ENCODE peak calls at places on chromosome 2, in four cellular contexts. F is HepG2, I is GM12878, V is K562. C is an unnamed sample.

GRCh38 chr2:160440888-160441287 is 52.7 kb downstream of the RBMS1 start:
- DNase-seq in F (no peak), I (no peak), V (no peak), C (no peak)

GRCh38 chr2:233480490-233481202 is 85.9 kb downstream of the USP40 start:
- DNase-seq in F (peak), I (no peak), V (no peak), C (no peak)

GRCh38 chr2:27724905-27725693 is 46.4 kb upstream of the MRPL33 start:
- DNase-seq in F (peak), I (no peak), V (no peak), C (no peak)

GRCh38 chr2:71459084-71459431 is 5.7 kb downstream of the DYSF start:
- DNase-seq in F (no peak), I (no peak), V (no peak), C (no peak)

GRCh38 chr2:159202568-159203071 is 83.9 kb downstream of the WDSUB1 start:
- DNase-seq in F (peak), I (no peak), V (no peak), C (no peak)

GRCh38 chr2:113138428-113139322 is 11.3 kb downstream of the IL1RN start:
- DNase-seq in F (peak), I (peak), V (peak), C (peak)

GRCh38 chr2:219736196-219736595 is 108.8 kb downstream of the SLC4A3 start:
- DNase-seq in F (peak), I (no peak), V (peak), C (peak)

GRCh38 chr2:137118140-137118539 is 352.8 kb downstream of the THSD7B start:
- DNase-seq in F (no peak), I (no peak), V (no peak), C (no peak)

GRCh38 chr2:44715671-44716077 is 225.8 kb upstream of the SIX3 start:
- DNase-seq in F (peak), I (no peak), V (no peak), C (peak)

GRCh38 chr2:1486670-1487069 is 73.4 kb downstream of the TPO start:
- DNase-seq in F (no peak), I (no peak), V (no peak), C (no peak)

GRCh38 chr2:118738524-118739308 is 108.7 kb downstream of the EN1 start:
- DNase-seq in F (peak), I (no peak), V (peak), C (no peak)

GRCh38 chr2:32772623-32773221 is 144.9 kb downstream of the TTC27 start:
- DNase-seq in F (peak), I (no peak), V (peak), C (peak)

GRCh38 chr2:206105541-206105940 is 19.6 kb upstream of the INO80D start:
- DNase-seq in F (no peak), I (no peak), V (no peak), C (no peak)

GRCh38 chr2:104658149-104658839 is 195.6 kb upstream of the POU3F3 start:
- DNase-seq in F (no peak), I (no peak), V (no peak), C (peak)

GRCh38 chr2:8453904-8454302 is 228.0 kb upstream of the ID2 start:
- DNase-seq in F (no peak), I (no peak), V (no peak), C (no peak)

GRCh38 chr2:69734040-69734611 is 7.8 kb upstream of the ANXA4 start:
- DNase-seq in F (peak), I (no peak), V (no peak), C (no peak)

GRCh38 chr2:65024149-65024829 is 31.9 kb upstream of the CEP68 start:
- DNase-seq in F (no peak), I (no peak), V (peak), C (no peak)

GRCh38 chr2:159946326-159946992 is 116.0 kb downstream of the PLA2R1 start:
- DNase-seq in F (no peak), I (no peak), V (no peak), C (no peak)

GRCh38 chr2:232588680-232589585 is 38.4 kb downstream of the EIF4E2 start:
- DNase-seq in F (no peak), I (no peak), V (no peak), C (no peak)

GRCh38 chr2:12314119-12314735 is 402.5 kb upstream of the TRIB2 start:
- DNase-seq in F (no peak), I (no peak), V (no peak), C (no peak)

GRCh38 chr2:175180701-175181103 is 808 bp downstream of the ATP5MC3 start:
- DNase-seq in F (peak), I (no peak), V (peak), C (peak)

GRCh38 chr2:229133155-229133772 is 137.8 kb downstream of the PID1 start:
- DNase-seq in F (peak), I (no peak), V (no peak), C (peak)
- TF ChIP-seq BHLHE40 in F (no peak), I (no peak), V (no peak), C (no peak)

GRCh38 chr2:134290363-134290762 is 36.5 kb downstream of the MGAT5 start:
- DNase-seq in F (no peak), I (peak), V (no peak), C (no peak)

GRCh38 chr2:134292514-134292913 is 38.6 kb downstream of the MGAT5 start:
- DNase-seq in F (no peak), I (no peak), V (no peak), C (no peak)

GRCh38 chr2:134288814-134289213 is 34.9 kb downstream of the MGAT5 start:
- DNase-seq in F (no peak), I (no peak), V (no peak), C (no peak)

GRCh38 chr2:134287323-134287722 is 33.5 kb downstream of the MGAT5 start:
- DNase-seq in F (no peak), I (peak), V (no peak), C (no peak)

DNA sequence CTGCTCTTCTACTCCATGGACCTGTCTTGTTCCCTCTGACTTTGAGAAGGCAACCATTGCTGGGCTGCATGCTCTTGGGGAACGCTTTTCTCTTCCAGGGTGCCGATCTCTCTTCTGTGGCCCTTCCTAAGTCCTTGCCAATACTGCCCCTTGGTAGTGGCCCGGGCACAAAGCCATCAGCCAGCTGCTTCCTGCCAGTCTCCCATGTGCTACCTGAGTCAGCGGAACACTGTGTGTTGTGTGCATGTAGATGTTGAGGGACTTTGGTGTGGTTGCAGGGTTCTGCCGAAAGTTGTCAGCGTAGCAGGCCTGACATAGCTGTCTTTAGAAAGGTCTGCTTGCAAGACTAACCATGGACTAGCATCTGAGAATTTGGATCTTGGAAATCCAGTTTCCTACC is 35.4 kb downstream of the MGAT5 start:
- DNase-seq in F (no peak), I (no peak), V (no peak), C (no peak)
- TF ChIP-seq FOXK2 in F (no peak), I (no peak), V (no peak), C (no peak)

GRCh38 chr2:157874997-157875719 is 972 bp downstream of the ACVR1 start:
- DNase-seq in F (no peak), I (no peak), V (peak), C (peak)
- TF ChIP-seq TARDBP in F (no peak), I (no peak), V (no peak), C (no peak)

GRCh38 chr2:134359367-134360081 is 105.7 kb downstream of the MGAT5 start:
- DNase-seq in F (peak), I (no peak), V (no peak), C (no peak)
- TF ChIP-seq BHLHE40 in F (no peak), I (no peak), V (no peak), C (no peak)

DNA sequence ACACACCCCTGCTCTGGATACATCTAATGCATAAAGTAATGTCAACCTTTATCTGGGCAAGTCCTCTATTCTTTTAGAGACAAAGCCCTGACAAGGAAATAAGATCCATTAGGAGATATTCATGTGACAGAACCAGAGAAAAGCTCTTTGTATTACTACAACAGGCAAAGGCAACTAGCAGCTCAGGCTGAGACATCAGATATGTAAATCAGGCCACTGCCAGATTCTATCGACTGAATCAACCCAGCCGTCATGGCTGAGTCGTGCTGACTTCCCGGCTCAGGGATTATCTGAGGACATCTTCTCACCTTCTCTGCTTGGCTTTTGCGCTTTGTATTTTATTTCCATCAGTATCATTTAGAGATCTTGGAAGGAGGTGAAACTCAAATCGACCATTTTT is 294.5 kb downstream of the PLCL1 start:
- DNase-seq in F (no peak), I (no peak), V (peak), C (no peak)
- TF ChIP-seq FOXK2 in F (no peak), I (no peak), V (no peak), C (no peak)

DNA sequence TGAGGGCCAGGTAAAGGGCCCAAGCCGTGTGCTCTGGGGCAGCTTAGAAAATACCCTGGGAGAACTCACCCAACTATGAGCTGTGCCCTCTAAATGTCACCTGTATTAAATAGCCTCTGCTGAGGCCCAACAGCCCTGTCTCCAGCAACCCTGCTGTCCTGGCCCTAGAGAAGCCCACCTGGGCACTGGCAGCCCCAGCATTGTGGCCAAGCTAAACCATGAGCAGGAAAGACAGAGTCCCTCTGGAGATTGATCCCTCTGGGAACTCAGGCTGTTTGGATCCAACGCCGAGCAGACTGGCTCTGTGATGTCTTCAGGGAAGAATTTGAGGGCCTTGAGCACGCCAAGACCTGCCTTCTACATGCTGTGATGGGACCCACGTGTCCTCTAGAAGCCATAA is 126.5 kb downstream of the TTC32 start:
- DNase-seq in F (no peak), I (no peak), V (no peak), C (no peak)
- TF ChIP-seq TARDBP in F (no peak), I (no peak), V (no peak), C (no peak)

GRCh38 chr2:209773377-209773776 is 1.7 kb downstream of the UNC80 start:
- DNase-seq in F (no peak), I (no peak), V (no peak), C (no peak)
- TF ChIP-seq BHLHE40 in F (no peak), I (no peak), V (no peak), C (no peak)

GRCh38 chr2:133390151-133390550 is 178.1 kb downstream of the NCKAP5 start:
- DNase-seq in F (no peak), I (no peak), V (no peak), C (no peak)
- TF ChIP-seq FOXK2 in F (no peak), I (no peak), V (no peak), C (no peak)